ENCODE peak calls at places on chromosome 4, in nine cellular contexts. H is colonic mucosa, A is type B pancreatic cell, M is right lobe of liver, E is GM13976, X is nephron progenitor cell, N is cardiac fibroblast, I is AG04450, V is kidney. G is an unnamed sample.

GRCh38 chr4:39256436-39256835 is 74.1 kb downstream of the WDR19 start:
- DNase-seq in N (peak), I (no peak), H (no peak), A (no peak), E (no peak), V (no peak), M (no peak), X (no peak), G (no peak)

GRCh38 chr4:37661643-37662221 is 24.4 kb downstream of the RELL1 start:
- DNase-seq in I (no peak), V (no peak), A (no peak), N (no peak), E (no peak), X (no peak), M (no peak), H (no peak), G (no peak)

GRCh38 chr4:81565137-81565870 is 93.6 kb upstream of the RASGEF1B start:
- DNase-seq in I (no peak), N (peak), E (no peak), H (peak), M (peak), V (peak), X (peak), A (no peak), G (peak)

GRCh38 chr4:142960134-142960533 is 114.0 kb upstream of the INPP4B start:
- DNase-seq in I (no peak), H (no peak), V (no peak), X (no peak), A (no peak), N (peak), E (no peak), M (no peak), G (no peak)

GRCh38 chr4:138308421-138308820 is 66.3 kb upstream of the SLC7A11 start:
- DNase-seq in E (no peak), N (peak), I (no peak), X (no peak), V (no peak), H (no peak), M (no peak), A (no peak), G (no peak)

GRCh38 chr4:154004028-154004427 is 215.1 kb upstream of the SFRP2 start:
- DNase-seq in I (no peak), H (no peak), X (no peak), N (peak), E (no peak), M (no peak), A (no peak), V (no peak), G (no peak)

GRCh38 chr4:107619065-107619464 is 101.0 kb downstream of the PAPSS1 start:
- DNase-seq in H (no peak), A (no peak), N (peak), M (no peak), I (peak), V (no peak), E (no peak), X (no peak), G (no peak)

GRCh38 chr4:74364649-74365491 is at the start of gene EREG:
- DNase-seq in V (peak), A (peak), I (no peak), H (peak), X (peak), N (peak), E (peak), M (peak), G (peak)

GRCh38 chr4:10077492-10078335 is 38.9 kb downstream of the WDR1 start:
- DNase-seq in I (no peak), X (no peak), V (peak), H (peak), A (no peak), N (no peak), M (no peak), E (peak), G (no peak)

GRCh38 chr4:79212311-79212710 is 113.5 kb downstream of the NAA11 start:
- DNase-seq in N (no peak), X (no peak), E (no peak), M (no peak), A (no peak), V (no peak), I (no peak), H (no peak), G (no peak)

GRCh38 chr4:15587649-15588048 is 67.5 kb downstream of the FBXL5 start:
- DNase-seq in E (no peak), X (no peak), I (no peak), V (no peak), N (peak), M (no peak), A (no peak), H (no peak), G (no peak)

GRCh38 chr4:94253036-94253435 is 45.4 kb downstream of the SMARCAD1 start:
- DNase-seq in M (no peak), X (no peak), E (no peak), V (no peak), N (no peak), H (no peak), I (no peak), A (no peak), G (no peak)

GRCh38 chr4:38982356-38983095 is 49.7 kb downstream of the TMEM156 start:
- DNase-seq in A (no peak), H (no peak), X (no peak), M (no peak), I (no peak), E (no peak), N (peak), V (no peak), G (no peak)

GRCh38 chr4:158051401-158052235 is 121.2 kb downstream of the GASK1B start:
- DNase-seq in V (peak), A (no peak), H (no peak), N (peak), X (no peak), M (no peak), E (no peak), I (peak), G (no peak)

GRCh38 chr4:147790412-147790811 is 58.5 kb downstream of the ARHGAP10 start:
- DNase-seq in M (no peak), H (no peak), X (no peak), V (no peak), A (no peak), I (no peak), N (no peak), E (no peak), G (no peak)

GRCh38 chr4:184854673-184855072 is 28.9 kb upstream of the ACSL1 start:
- DNase-seq in I (no peak), H (no peak), N (peak), E (peak), A (no peak), V (no peak), M (no peak), X (no peak), G (no peak)

GRCh38 chr4:972651-973424 is 531 bp downstream of the DGKQ start:
- DNase-seq in I (no peak), M (peak), V (peak), X (peak), N (peak), A (no peak), H (peak), E (peak), G (no peak)

GRCh38 chr4:3809028-3809427 is 42.8 kb downstream of the ADRA2C start:
- DNase-seq in I (no peak), H (no peak), X (no peak), V (no peak), N (no peak), A (no peak), M (no peak), E (no peak), G (no peak)
- TF ChIP-seq CTCF in I (no peak), H (no peak), X (no peak), V (no peak), N (no peak), A (no peak), M (no peak), E (no peak), G (no peak)

GRCh38 chr4:156298230-156298629 is 344.6 kb upstream of the CTSO start:
- DNase-seq in V (no peak), N (peak), I (peak), H (no peak), M (no peak), E (no peak), A (no peak), X (no peak), G (no peak)

GRCh38 chr4:156295676-156296075 is 342.0 kb upstream of the CTSO start:
- DNase-seq in A (no peak), V (no peak), M (no peak), E (no peak), I (no peak), H (no peak), N (peak), X (no peak), G (no peak)

GRCh38 chr4:156291317-156291716 is 337.7 kb upstream of the CTSO start:
- DNase-seq in A (no peak), X (no peak), N (peak), M (no peak), E (no peak), I (peak), V (no peak), H (no peak), G (no peak)

GRCh38 chr4:156293657-156294297 is 340.1 kb upstream of the CTSO start:
- DNase-seq in V (no peak), X (no peak), A (no peak), I (peak), M (no peak), E (no peak), H (no peak), N (peak), G (no peak)

DNA sequence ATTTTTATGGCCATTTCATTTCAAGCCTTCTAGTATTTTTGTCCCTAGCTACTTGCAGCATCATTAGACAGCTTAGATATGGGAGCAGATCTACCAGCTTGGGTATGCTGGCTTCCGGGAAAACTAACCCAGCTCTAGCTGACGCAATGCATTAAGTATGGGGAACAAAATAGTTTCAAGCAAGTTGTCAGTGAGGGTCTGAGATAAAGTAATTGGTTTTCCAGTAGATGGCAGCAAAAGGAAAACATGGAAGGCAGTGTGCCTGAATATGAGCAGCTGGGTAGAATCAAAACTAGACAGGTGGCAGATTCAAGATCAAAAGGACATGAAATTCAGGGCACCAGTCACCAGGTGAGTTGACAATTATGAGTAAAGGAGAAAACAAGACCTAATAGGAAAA is 340.9 kb upstream of the CTSO start:
- DNase-seq in I (peak), N (peak), A (no peak), X (no peak), E (no peak), M (no peak), H (no peak), V (no peak), G (no peak)
- TF ChIP-seq CTCF in I (peak), N (peak), A (peak), X (peak), E (no peak), M (peak), H (no peak), V (peak), G (peak)

GRCh38 chr4:26325191-26325590 is 4.4 kb downstream of the RBPJ start:
- DNase-seq in X (no peak), I (no peak), V (no peak), E (no peak), M (no peak), H (no peak), N (peak), A (no peak), G (no peak)
- TF ChIP-seq CTCF in X (peak), I (peak), V (no peak), E (peak), M (no peak), H (no peak), N (peak), A (peak), G (peak)

GRCh38 chr4:47838445-47838844 is 578 bp upstream of the CORIN start:
- DNase-seq in I (no peak), V (no peak), M (no peak), H (no peak), X (no peak), A (no peak), N (no peak), E (no peak), G (no peak)
- TF ChIP-seq CTCF in I (no peak), V (no peak), M (no peak), H (no peak), X (no peak), A (no peak), N (no peak), E (no peak), G (no peak)

GRCh38 chr4:52172166-52172565 is 121.1 kb downstream of the SPATA18 start:
- DNase-seq in H (no peak), E (no peak), X (no peak), M (no peak), I (no peak), N (peak), A (no peak), V (no peak), G (no peak)
- TF ChIP-seq CTCF in H (no peak), E (no peak), X (no peak), M (no peak), I (peak), N (peak), A (peak), V (no peak), G (no peak)

G was measured in neural crest cell.